ENCODE peak calls at places on chromosome 11, in four cellular contexts. K is sigmoid colon, G is fibroblast of lung, J is spleen. D is an unnamed sample.

GRCh38 chr11:57645716-57646085 is 4.0 kb downstream of the YPEL4 start:
- DNase-seq in J (no peak), G (no peak), K (no peak), D (peak; percentile 55)

GRCh38 chr11:34427171-34427805 is 11.4 kb upstream of the CAT start:
- DNase-seq in J (no peak), K (no peak), G (peak; percentile 80), D (no peak)

GRCh38 chr11:124863137-124863825 is 2.0 kb upstream of the ROBO3 start:
- DNase-seq in J (no peak), G (peak; percentile 25), K (peak; percentile 70), D (peak; percentile 79)

GRCh38 chr11:14261094-14261493 is 97.9 kb downstream of the RRAS2 start:
- DNase-seq in K (no peak), G (peak; percentile 46), J (no peak), D (no peak)

GRCh38 chr11:12897867-12898266 is 111.2 kb upstream of the RASSF10 start:
- DNase-seq in K (no peak), G (no peak), J (no peak), D (no peak)

GRCh38 chr11:74678591-74679512 is 52.4 kb downstream of the CHRDL2 start:
- DNase-seq in J (peak; percentile 17), G (no peak), K (no peak), D (peak; percentile 26)

GRCh38 chr11:96082002-96082899 is 158.3 kb upstream of the MTMR2 start:
- DNase-seq in G (no peak), K (no peak), J (no peak), D (peak; percentile 45)

GRCh38 chr11:8309862-8310261 is 46.2 kb upstream of the LMO1 start:
- DNase-seq in J (no peak), G (no peak), K (peak; percentile 20), D (no peak)

GRCh38 chr11:84412862-84413261 is 1126.7 kb upstream of the CCDC90B start:
- DNase-seq in J (no peak), G (no peak), K (no peak), D (no peak)

GRCh38 chr11:40133526-40133925 is 1325.9 kb downstream of the LRRC4C start:
- DNase-seq in J (no peak), K (no peak), G (no peak), D (no peak)

GRCh38 chr11:18106688-18107087 is 806 bp upstream of the SAAL1 start:
- DNase-seq in J (no peak), K (no peak), G (peak; percentile 26), D (no peak)

GRCh38 chr11:74322667-74323066 is 11.2 kb upstream of the P4HA3 start:
- DNase-seq in G (peak; percentile 79), J (no peak), K (peak; percentile 89), D (no peak)

GRCh38 chr11:111639226-111639925 is 37.1 kb downstream of the SIK2 start:
- DNase-seq in K (no peak), G (no peak), J (no peak), D (no peak)

GRCh38 chr11:118144869-118145268 is 7.8 kb downstream of the SCN4B start:
- DNase-seq in J (no peak), K (no peak), G (no peak), D (no peak)

GRCh38 chr11:34495239-34495723 is 18.3 kb downstream of the ELF5 start:
- DNase-seq in K (no peak), G (no peak), J (no peak), D (peak; percentile 45)

GRCh38 chr11:75240381-75241035 is at the start of gene TPBGL:
- DNase-seq in J (peak; percentile 76), K (peak; percentile 63), G (no peak), D (peak; percentile 81)

GRCh38 chr11:109964487-109964886 is 128.7 kb upstream of the ZC3H12C start:
- DNase-seq in K (no peak), G (no peak), J (no peak), D (no peak)

GRCh38 chr11:19316434-19316833 is 75.7 kb upstream of the E2F8 start:
- DNase-seq in G (peak; percentile 61), J (no peak), K (peak; percentile 68), D (no peak)

GRCh38 chr11:120400564-120401364 is 64.6 kb downstream of the ARHGEF12 start:
- DNase-seq in G (peak; percentile 99), J (no peak), K (no peak), D (no peak)

GRCh38 chr11:1888811-1889526 is 2.7 kb downstream of the PRR33 start:
- DNase-seq in J (peak; percentile 93), G (no peak), K (no peak), D (no peak)

GRCh38 chr11:30420233-30420787 is 97.4 kb downstream of the ARL14EP start:
- DNase-seq in K (no peak), G (no peak), J (no peak), D (no peak)

GRCh38 chr11:29623144-29623722 is 393.6 kb downstream of the KCNA4 start:
- DNase-seq in J (no peak), K (no peak), G (no peak), D (peak; percentile 83)

GRCh38 chr11:47412152-47412746 is 3.9 kb downstream of the SLC39A13 start:
- DNase-seq in K (peak; percentile 74), G (peak; percentile 32), J (peak; percentile 93), D (peak; percentile 94)

GRCh38 chr11:133618500-133618899 is 86.2 kb upstream of the OPCML start:
- DNase-seq in J (no peak), G (no peak), K (no peak), D (peak; percentile 61)

GRCh38 chr11:103529217-103529684 is 420.0 kb downstream of the DYNC2H1 start:
- DNase-seq in G (peak; percentile 52), K (no peak), J (no peak), D (no peak)

GRCh38 chr11:61293869-61294716 is 1.0 kb downstream of the VWCE start:
- DNase-seq in G (peak; percentile 42), K (peak; percentile 85), J (peak; percentile 79), D (peak; percentile 74)

GRCh38 chr11:103959279-103959930 is 77.0 kb upstream of the DDI1 start:
- DNase-seq in G (no peak), K (no peak), J (no peak), D (no peak)

GRCh38 chr11:11580012-11580411 is 41.8 kb downstream of the GALNT18 start:
- DNase-seq in G (no peak), J (no peak), K (no peak), D (no peak)

GRCh38 chr11:90178751-90179150 is 44.1 kb downstream of the CHORDC1 start:
- DNase-seq in G (no peak), J (no peak), K (no peak), D (no peak)

GRCh38 chr11:12066056-12066798 is 44.2 kb upstream of the MICAL2 start:
- DNase-seq in K (peak; percentile 72), G (peak; percentile 87), J (no peak), D (peak; percentile 68)

GRCh38 chr11:2533642-2534115 is 88.9 kb downstream of the KCNQ1 start:
- DNase-seq in G (peak; percentile 89), J (peak; percentile 85), K (peak; percentile 86), D (peak; percentile 94)

DNA sequence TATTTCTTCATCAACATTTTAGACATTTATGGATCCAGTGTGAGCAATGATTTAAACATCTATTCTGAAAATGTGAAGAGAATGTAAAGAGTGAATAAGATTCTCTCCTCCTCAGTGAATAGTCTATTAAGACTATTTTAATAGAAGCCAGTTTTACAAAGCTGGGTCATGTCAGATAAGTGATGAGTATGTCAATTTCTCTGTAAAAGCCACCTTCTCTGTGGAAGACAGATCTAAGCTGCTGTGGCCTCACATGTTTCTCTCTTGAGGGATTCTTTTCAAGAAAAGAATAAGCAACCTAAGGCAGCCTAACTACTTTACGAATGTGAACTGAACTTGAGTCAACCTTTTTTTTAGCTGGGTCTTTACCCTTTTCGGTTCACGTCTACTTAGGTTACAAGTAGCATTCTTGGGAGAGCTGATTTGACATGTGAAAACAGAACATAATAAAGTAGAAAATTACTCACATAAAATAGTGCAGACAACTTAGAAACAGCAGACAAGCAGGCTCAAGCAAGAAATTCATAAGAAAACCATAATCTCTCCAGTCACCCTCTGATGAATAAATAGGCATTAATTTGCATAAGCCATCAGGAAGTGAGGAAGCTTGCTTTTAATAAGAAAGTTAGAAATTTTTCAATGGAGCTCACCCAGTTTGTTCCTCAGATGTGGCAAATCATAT is 9.9 kb downstream of the CTSC start:
- DNase-seq in G (no peak), J (no peak), K (no peak), D (no peak)
- H3K36me3 ChIP-seq in G (peaks cover 13% of the 10 kb centered on the region), J (peaks cover 5% of the 10 kb centered on the region), K (no peaks in the 10 kb centered on the region), D (peaks cover 50% of the 10 kb centered on the region)

GRCh38 chr11:78789365-78789764 is 214.7 kb upstream of the NARS2 start:
- DNase-seq in K (no peak), G (no peak), J (no peak), D (peak; percentile 49)
- H3K27ac ChIP-seq in K (no peak overlapping the region), G (no peak overlapping the region), J (no peak overlapping the region), D (no peak overlapping the region)

GRCh38 chr11:15985863-15986139 is 370.5 kb downstream of the SOX6 start:
- DNase-seq in J (no peak), G (no peak), K (no peak), D (no peak)
- H3K36me3 ChIP-seq in J (no peaks in the 10 kb centered on the region), G (no peaks in the 10 kb centered on the region), K (no peaks in the 10 kb centered on the region), D (no peaks in the 10 kb centered on the region)

DNA sequence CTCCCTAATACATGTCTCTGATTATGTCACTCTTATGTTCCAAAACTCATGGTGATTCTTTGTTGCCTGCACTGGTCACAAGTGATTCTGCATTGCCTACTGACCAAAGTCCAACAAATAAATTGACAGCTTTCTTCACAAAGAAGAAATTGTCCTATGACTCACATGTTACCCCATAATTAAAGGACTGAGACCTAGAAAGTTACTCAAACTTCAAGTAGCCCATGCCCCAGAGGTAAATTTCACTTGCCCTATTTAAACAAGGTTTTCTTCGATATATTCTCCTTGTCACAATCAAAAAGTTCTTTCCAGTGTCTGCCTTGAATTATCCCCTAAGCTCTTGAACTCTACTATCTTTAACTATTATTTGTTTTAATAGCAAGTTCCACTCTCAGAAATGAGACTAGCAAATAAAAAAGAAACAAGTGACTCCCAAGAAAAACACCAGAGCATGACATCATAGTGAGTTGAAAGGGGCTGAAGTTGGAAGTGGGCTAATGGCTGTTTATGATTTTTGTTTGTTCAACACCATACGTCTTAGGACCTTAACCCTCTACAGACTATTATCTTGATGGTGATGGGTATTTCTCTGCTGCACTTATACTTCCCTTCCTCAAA is 94.5 kb upstream of the BLID start:
- DNase-seq in K (no peak), J (no peak), G (no peak), D (no peak)
- H3K27ac ChIP-seq in K (peak overlapping the region; percentile 36), J (no peak overlapping the region), G (no peak overlapping the region), D (no peak overlapping the region)

DNA sequence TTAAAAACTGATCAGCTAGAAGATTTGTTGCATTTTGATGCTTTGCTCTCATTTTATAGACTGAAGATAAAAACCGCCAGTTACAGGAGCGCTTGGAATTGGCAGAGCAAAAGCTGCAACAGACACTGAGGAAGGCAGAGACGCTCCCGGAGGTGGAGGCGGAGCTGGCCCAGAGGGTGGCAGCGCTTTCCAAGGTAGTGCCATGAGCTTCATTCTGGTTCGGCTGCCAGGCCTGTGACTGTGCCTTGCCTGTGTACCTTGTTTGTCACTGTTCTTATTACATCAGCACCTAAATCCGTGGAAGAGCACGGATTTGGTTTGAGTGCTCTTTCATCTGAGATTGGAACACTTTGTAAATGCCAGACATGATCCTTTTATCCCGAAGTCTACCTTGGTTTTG is 61.4 kb downstream of the PPFIA1 start:
- DNase-seq in J (no peak), G (no peak), K (no peak), D (no peak)
- H3K36me3 ChIP-seq in J (peaks cover 90% of the 10 kb centered on the region), G (peaks cover 23% of the 10 kb centered on the region), K (peaks cover 63% of the 10 kb centered on the region), D (peaks cover 99% of the 10 kb centered on the region)

GRCh38 chr11:44593194-44593593 is 27.7 kb downstream of the CD82 start:
- DNase-seq in J (no peak), K (peak; percentile 73), G (no peak), D (no peak)
- H3K27ac ChIP-seq in J (peak overlapping the region; percentile 79), K (peak overlapping the region; percentile 76), G (no peak overlapping the region), D (no peak overlapping the region)

GRCh38 chr11:32905028-32905667 is 12.5 kb downstream of the QSER1 start:
- DNase-seq in K (no peak), G (peak; percentile 44), J (no peak), D (no peak)
- H3K36me3 ChIP-seq in K (no peaks in the 10 kb centered on the region), G (no peaks in the 10 kb centered on the region), J (no peaks in the 10 kb centered on the region), D (no peaks in the 10 kb centered on the region)

D was measured in endodermal cell.